ENCODE peak calls at places on chromosome 21, in six cellular contexts. One of them, this sample, is unnamed.

GRCh38 chr21:33761104-33762036 is 119.1 kb downstream of the ITSN1 start:
- DNase-seq in GM23338: no peak
- DNase-seq in pancreas: no peak
- DNase-seq in ovary: peak; percentile 35
- DNase-seq in body of pancreas: no peak
- DNase-seq in right atrium auricular region: no peak
- DNase-seq in this sample: no peak

GRCh38 chr21:23003951-23004350 is 2005.7 kb downstream of the NCAM2 start:
- DNase-seq in body of pancreas: no peak
- DNase-seq in GM23338: no peak
- DNase-seq in ovary: no peak
- DNase-seq in right atrium auricular region: no peak
- DNase-seq in pancreas: no peak
- DNase-seq in this sample: no peak

GRCh38 chr21:25563399-25564116 is 43.7 kb downstream of the MRPL39 start:
- DNase-seq in GM23338: no peak
- DNase-seq in ovary: no peak
- DNase-seq in right atrium auricular region: no peak
- DNase-seq in pancreas: no peak
- DNase-seq in body of pancreas: no peak
- DNase-seq in this sample: no peak

GRCh38 chr21:21997390-21998333 is 999.5 kb downstream of the NCAM2 start:
- DNase-seq in ovary: no peak
- DNase-seq in pancreas: no peak
- DNase-seq in body of pancreas: no peak
- DNase-seq in GM23338: peak; percentile 3
- DNase-seq in right atrium auricular region: no peak
- DNase-seq in this sample: no peak

GRCh38 chr21:26332873-26333272 is 162.3 kb upstream of the APP start:
- DNase-seq in GM23338: no peak
- DNase-seq in ovary: no peak
- DNase-seq in body of pancreas: no peak
- DNase-seq in right atrium auricular region: no peak
- DNase-seq in pancreas: no peak
- DNase-seq in this sample: no peak

GRCh38 chr21:46092026-46092764 is 5.7 kb upstream of the COL6A2 start:
- DNase-seq in GM23338: no peak
- DNase-seq in right atrium auricular region: peak; percentile 92
- DNase-seq in pancreas: no peak
- DNase-seq in ovary: peak; percentile 74
- DNase-seq in body of pancreas: peak; percentile 29
- DNase-seq in this sample: peak; percentile 39

GRCh38 chr21:17829472-17829871 is 10.3 kb upstream of the C21orf91 start:
- DNase-seq in pancreas: no peak
- DNase-seq in right atrium auricular region: no peak
- DNase-seq in ovary: no peak
- DNase-seq in body of pancreas: no peak
- DNase-seq in GM23338: no peak
- DNase-seq in this sample: no peak

GRCh38 chr21:45168522-45168921 is 94.1 kb downstream of the ADARB1 start:
- DNase-seq in right atrium auricular region: no peak
- DNase-seq in GM23338: no peak
- DNase-seq in body of pancreas: no peak
- DNase-seq in ovary: no peak
- DNase-seq in pancreas: no peak
- DNase-seq in this sample: no peak

GRCh38 chr21:14493731-14494130 is 52.4 kb downstream of the SAMSN1 start:
- DNase-seq in ovary: no peak
- DNase-seq in pancreas: no peak
- DNase-seq in body of pancreas: no peak
- DNase-seq in right atrium auricular region: no peak
- DNase-seq in GM23338: no peak
- DNase-seq in this sample: no peak

GRCh38 chr21:39647476-39647875 is 34.7 kb downstream of the B3GALT5 start:
- DNase-seq in body of pancreas: no peak
- DNase-seq in pancreas: no peak
- DNase-seq in GM23338: no peak
- DNase-seq in ovary: no peak
- DNase-seq in right atrium auricular region: no peak
- DNase-seq in this sample: no peak

GRCh38 chr21:19368944-19369343 is 965.4 kb upstream of the TMPRSS15 start:
- DNase-seq in right atrium auricular region: no peak
- DNase-seq in ovary: no peak
- DNase-seq in GM23338: no peak
- DNase-seq in body of pancreas: no peak
- DNase-seq in pancreas: no peak
- DNase-seq in this sample: no peak

GRCh38 chr21:25491267-25491666 is 116.0 kb downstream of the MRPL39 start:
- DNase-seq in right atrium auricular region: no peak
- DNase-seq in ovary: no peak
- DNase-seq in GM23338: no peak
- DNase-seq in pancreas: no peak
- DNase-seq in body of pancreas: no peak
- DNase-seq in this sample: no peak

GRCh38 chr21:16912075-16912474 is 600.8 kb upstream of the CXADR start:
- DNase-seq in body of pancreas: no peak
- DNase-seq in right atrium auricular region: no peak
- DNase-seq in pancreas: no peak
- DNase-seq in GM23338: no peak
- DNase-seq in ovary: no peak
- DNase-seq in this sample: no peak

GRCh38 chr21:16169102-16169511 is 439.3 kb downstream of the USP25 start:
- DNase-seq in GM23338: no peak
- DNase-seq in pancreas: no peak
- DNase-seq in body of pancreas: no peak
- DNase-seq in ovary: no peak
- DNase-seq in right atrium auricular region: no peak
- DNase-seq in this sample: no peak

GRCh38 chr21:45997495-45998275 is 16.1 kb downstream of the COL6A1 start:
- DNase-seq in ovary: peak; percentile 47
- DNase-seq in pancreas: peak; percentile 30
- DNase-seq in body of pancreas: peak; percentile 9
- DNase-seq in right atrium auricular region: no peak
- DNase-seq in GM23338: no peak
- DNase-seq in this sample: no peak

GRCh38 chr21:46457801-46458314 is 833 bp upstream of the DIP2A start:
- DNase-seq in body of pancreas: peak; percentile 37
- DNase-seq in pancreas: peak; percentile 49
- DNase-seq in right atrium auricular region: peak; percentile 62
- DNase-seq in ovary: peak; percentile 72
- DNase-seq in GM23338: peak; percentile 55
- DNase-seq in this sample: no peak

GRCh38 chr21:16302851-16303282 is 573.1 kb downstream of the USP25 start:
- DNase-seq in right atrium auricular region: peak; percentile 87
- DNase-seq in ovary: peak; percentile 50
- DNase-seq in body of pancreas: peak; percentile 24
- DNase-seq in pancreas: no peak
- DNase-seq in GM23338: no peak
- DNase-seq in this sample: no peak

GRCh38 chr21:45304945-45305344 is 17.2 kb upstream of the POFUT2 start:
- DNase-seq in GM23338: no peak
- DNase-seq in right atrium auricular region: no peak
- DNase-seq in body of pancreas: no peak
- DNase-seq in ovary: peak; percentile 40
- DNase-seq in pancreas: no peak
- DNase-seq in this sample: no peak

GRCh38 chr21:14858309-14858708 is 206.5 kb downstream of the NRIP1 start:
- DNase-seq in body of pancreas: no peak
- DNase-seq in GM23338: no peak
- DNase-seq in ovary: no peak
- DNase-seq in right atrium auricular region: no peak
- DNase-seq in pancreas: no peak
- DNase-seq in this sample: no peak

GRCh38 chr21:34336245-34336644 is 27.6 kb upstream of the KCNE2 start:
- DNase-seq in body of pancreas: no peak
- DNase-seq in pancreas: no peak
- DNase-seq in GM23338: no peak
- DNase-seq in ovary: no peak
- DNase-seq in right atrium auricular region: no peak
- DNase-seq in this sample: no peak

DNA sequence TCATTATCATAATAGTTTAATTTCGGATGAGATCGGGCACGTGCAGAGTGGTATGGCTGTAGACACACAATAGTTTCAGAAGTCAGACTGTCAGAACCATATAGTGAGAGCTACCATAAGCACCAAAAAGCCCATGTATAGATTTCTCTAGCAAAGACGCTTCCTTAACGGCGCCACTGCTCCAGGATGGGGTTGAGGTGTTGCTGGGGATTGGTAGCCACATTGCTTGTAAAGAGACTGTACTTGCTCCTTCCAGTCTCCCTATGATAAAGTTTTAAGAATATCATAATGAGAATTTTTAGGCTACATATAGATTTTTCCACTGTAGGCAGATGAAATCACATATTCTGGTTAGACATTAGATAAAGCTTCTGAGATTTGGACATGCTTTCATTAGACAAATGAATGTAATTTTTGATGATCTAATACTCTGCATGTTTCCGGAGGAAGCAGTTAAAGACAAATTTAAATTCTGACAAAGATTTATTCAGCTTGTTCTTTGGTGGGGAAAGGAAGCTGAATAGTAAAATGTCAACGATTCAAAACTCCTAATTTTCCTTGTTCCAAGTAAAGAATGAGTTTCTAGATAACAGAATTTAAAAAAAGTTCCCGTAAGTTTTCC is 77.7 kb downstream of the MAP3K7CL start:
- DNase-seq in right atrium auricular region: no peak
- DNase-seq in GM23338: no peak
- DNase-seq in body of pancreas: no peak
- DNase-seq in ovary: no peak
- DNase-seq in pancreas: no peak
- DNase-seq in this sample: no peak
- H3K4me3 ChIP-seq in right atrium auricular region: no peak overlapping the region
- H3K4me3 ChIP-seq in GM23338: no peak overlapping the region
- H3K4me3 ChIP-seq in body of pancreas: no peak overlapping the region
- H3K4me3 ChIP-seq in ovary: no peak overlapping the region
- H3K4me3 ChIP-seq in pancreas: no peak overlapping the region
- H3K4me3 ChIP-seq in this sample: no peak overlapping the region

DNA sequence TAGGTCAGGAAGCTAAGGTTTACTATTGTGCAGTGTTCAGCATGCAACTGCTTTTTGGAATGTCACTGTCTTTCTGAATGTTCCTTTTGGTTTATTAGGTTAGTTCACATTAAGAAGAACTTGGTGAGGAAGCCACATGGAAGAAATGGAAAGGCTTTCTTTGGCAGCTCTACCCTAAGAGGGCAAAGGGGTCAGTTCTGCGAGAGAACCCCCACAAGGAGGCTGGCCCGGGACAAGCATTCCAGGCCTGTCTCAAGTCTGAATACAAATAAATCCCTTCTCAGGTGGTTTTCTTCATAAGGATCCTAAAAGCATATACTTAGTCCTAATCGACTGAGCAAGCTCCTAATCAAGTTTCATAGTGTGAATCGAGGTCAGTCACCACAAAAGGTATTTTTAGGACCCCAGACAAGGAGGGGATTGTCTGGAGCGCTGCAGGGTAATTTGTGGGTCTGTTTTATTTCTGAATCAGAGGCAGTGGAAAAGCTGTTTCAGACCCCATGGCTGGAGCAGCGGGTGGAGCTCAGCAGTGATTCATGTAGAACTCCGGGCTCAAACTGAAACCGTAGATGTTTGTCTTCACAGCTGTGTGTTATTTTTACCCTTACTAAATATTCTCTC is 63.3 kb downstream of the ERG start:
- DNase-seq in ovary: no peak
- DNase-seq in right atrium auricular region: peak; percentile 60
- DNase-seq in GM23338: no peak
- DNase-seq in body of pancreas: no peak
- DNase-seq in pancreas: no peak
- DNase-seq in this sample: no peak
- H3K27ac ChIP-seq in ovary: no peak overlapping the region
- H3K27ac ChIP-seq in right atrium auricular region: peak overlapping the region; percentile 19
- H3K27ac ChIP-seq in GM23338: no peak overlapping the region
- H3K27ac ChIP-seq in body of pancreas: no peak overlapping the region
- H3K27ac ChIP-seq in pancreas: no peak overlapping the region
- H3K27ac ChIP-seq in this sample: no peak overlapping the region

GRCh38 chr21:43274022-43274945 is 105.5 kb downstream of the CRYAA start:
- DNase-seq in right atrium auricular region: no peak
- DNase-seq in body of pancreas: no peak
- DNase-seq in GM23338: no peak
- DNase-seq in pancreas: peak; percentile 17
- DNase-seq in ovary: peak; percentile 25
- DNase-seq in this sample: no peak

GRCh38 chr21:43276811-43277210 is 108.0 kb downstream of the CRYAA start:
- DNase-seq in body of pancreas: no peak
- DNase-seq in ovary: peak; percentile 24
- DNase-seq in pancreas: peak; percentile 10
- DNase-seq in GM23338: no peak
- DNase-seq in right atrium auricular region: no peak
- DNase-seq in this sample: no peak

GRCh38 chr21:43273708-43274021 is 104.9 kb downstream of the CRYAA start:
- DNase-seq in pancreas: peak; percentile 6
- DNase-seq in ovary: peak; percentile 14
- DNase-seq in GM23338: no peak
- DNase-seq in body of pancreas: no peak
- DNase-seq in right atrium auricular region: no peak
- DNase-seq in this sample: no peak

GRCh38 chr21:43273016-43273707 is 104.4 kb downstream of the CRYAA start:
- DNase-seq in ovary: peak; percentile 27
- DNase-seq in GM23338: no peak
- DNase-seq in pancreas: peak; percentile 13
- DNase-seq in right atrium auricular region: no peak
- DNase-seq in body of pancreas: no peak
- DNase-seq in this sample: no peak

GRCh38 chr21:43274946-43275310 is 106.1 kb downstream of the CRYAA start:
- DNase-seq in body of pancreas: no peak
- DNase-seq in ovary: peak; percentile 23
- DNase-seq in right atrium auricular region: no peak
- DNase-seq in GM23338: no peak
- DNase-seq in pancreas: no peak
- DNase-seq in this sample: no peak
- H3K27me3 ChIP-seq in body of pancreas: no peaks in the 10 kb centered on the region
- H3K27me3 ChIP-seq in ovary: no peaks in the 10 kb centered on the region
- H3K27me3 ChIP-seq in right atrium auricular region: no peaks in the 10 kb centered on the region
- H3K27me3 ChIP-seq in GM23338: no peaks in the 10 kb centered on the region
- H3K27me3 ChIP-seq in pancreas: no peaks in the 10 kb centered on the region
- H3K27me3 ChIP-seq in this sample: no peaks in the 10 kb centered on the region

GRCh38 chr21:28960245-28960644 is 32.4 kb downstream of the LTN1 start:
- DNase-seq in right atrium auricular region: no peak
- DNase-seq in ovary: no peak
- DNase-seq in GM23338: no peak
- DNase-seq in body of pancreas: no peak
- DNase-seq in pancreas: no peak
- DNase-seq in this sample: no peak

GRCh38 chr21:28962465-28962864 is 30.2 kb downstream of the LTN1 start:
- DNase-seq in GM23338: no peak
- DNase-seq in pancreas: no peak
- DNase-seq in right atrium auricular region: no peak
- DNase-seq in body of pancreas: no peak
- DNase-seq in ovary: no peak
- DNase-seq in this sample: no peak

GRCh38 chr21:28959367-28960099 is 33.1 kb downstream of the LTN1 start:
- DNase-seq in pancreas: no peak
- DNase-seq in GM23338: no peak
- DNase-seq in ovary: no peak
- DNase-seq in right atrium auricular region: no peak
- DNase-seq in body of pancreas: no peak
- DNase-seq in this sample: no peak

GRCh38 chr21:28963831-28964230 is 28.8 kb downstream of the LTN1 start:
- DNase-seq in body of pancreas: no peak
- DNase-seq in right atrium auricular region: no peak
- DNase-seq in GM23338: no peak
- DNase-seq in ovary: no peak
- DNase-seq in pancreas: no peak
- DNase-seq in this sample: no peak

GRCh38 chr21:28961927-28962326 is 30.8 kb downstream of the LTN1 start:
- DNase-seq in body of pancreas: no peak
- DNase-seq in pancreas: no peak
- DNase-seq in GM23338: no peak
- DNase-seq in right atrium auricular region: no peak
- DNase-seq in ovary: no peak
- DNase-seq in this sample: no peak
- H3K4me3 ChIP-seq in body of pancreas: no peak overlapping the region
- H3K4me3 ChIP-seq in pancreas: no peak overlapping the region
- H3K4me3 ChIP-seq in GM23338: no peak overlapping the region
- H3K4me3 ChIP-seq in right atrium auricular region: no peak overlapping the region
- H3K4me3 ChIP-seq in ovary: no peak overlapping the region
- H3K4me3 ChIP-seq in this sample: no peak overlapping the region

This sample was measured in lung.